ENCODE peak calls at places on chromosomes 2 and 18, in eight cellular contexts. B is spleen, G is IMR-90, E is tibial nerve, Q is body of pancreas, O is stomach, Y is esophagus squamous epithelium, W is uterus. L is an unnamed sample.

GRCh38 chr2:164479460-164479859 is 141.8 kb downstream of the GRB14 start:
- DNase-seq in Y (no peak), E (peak; percentile 18), B (no peak), O (no peak), G (peak; percentile 22), W (no peak), Q (no peak), L (no peak)

GRCh38 chr18:68417826-68418225 is 297.1 kb downstream of the TMX3 start:
- DNase-seq in B (no peak), G (peak; percentile 51), Y (no peak), O (no peak), Q (no peak), E (no peak), W (no peak), L (no peak)

GRCh38 chr2:236661064-236661761 is 91.6 kb downstream of the ACKR3 start:
- DNase-seq in E (peak; percentile 5), O (no peak), Y (no peak), W (no peak), G (peak; percentile 11), Q (no peak), B (no peak), L (no peak)

GRCh38 chr2:28348149-28348567 is 44.5 kb upstream of the FOSL2 start:
- DNase-seq in G (no peak), B (peak; percentile 84), E (no peak), W (no peak), Y (no peak), Q (no peak), O (no peak), L (no peak)

GRCh38 chr2:232363784-232364615 is 14.6 kb upstream of the ALPP start:
- DNase-seq in E (no peak), G (peak; percentile 26), Y (no peak), Q (no peak), B (peak; percentile 74), W (no peak), O (no peak), L (no peak)

GRCh38 chr2:105686588-105686987 is 58.1 kb upstream of the NCK2 start:
- DNase-seq in B (no peak), E (no peak), O (no peak), W (no peak), G (no peak), Y (no peak), Q (no peak), L (no peak)

GRCh38 chr2:40543381-40543780 is 91.5 kb upstream of the SLC8A1 start:
- DNase-seq in Y (no peak), G (no peak), E (no peak), O (no peak), W (no peak), Q (no peak), B (no peak), L (no peak)

GRCh38 chr18:23986610-23987359 is 27.8 kb upstream of the TTC39C start:
- DNase-seq in B (no peak), Q (no peak), Y (no peak), E (no peak), G (no peak), O (no peak), W (no peak), L (no peak)

DNA sequence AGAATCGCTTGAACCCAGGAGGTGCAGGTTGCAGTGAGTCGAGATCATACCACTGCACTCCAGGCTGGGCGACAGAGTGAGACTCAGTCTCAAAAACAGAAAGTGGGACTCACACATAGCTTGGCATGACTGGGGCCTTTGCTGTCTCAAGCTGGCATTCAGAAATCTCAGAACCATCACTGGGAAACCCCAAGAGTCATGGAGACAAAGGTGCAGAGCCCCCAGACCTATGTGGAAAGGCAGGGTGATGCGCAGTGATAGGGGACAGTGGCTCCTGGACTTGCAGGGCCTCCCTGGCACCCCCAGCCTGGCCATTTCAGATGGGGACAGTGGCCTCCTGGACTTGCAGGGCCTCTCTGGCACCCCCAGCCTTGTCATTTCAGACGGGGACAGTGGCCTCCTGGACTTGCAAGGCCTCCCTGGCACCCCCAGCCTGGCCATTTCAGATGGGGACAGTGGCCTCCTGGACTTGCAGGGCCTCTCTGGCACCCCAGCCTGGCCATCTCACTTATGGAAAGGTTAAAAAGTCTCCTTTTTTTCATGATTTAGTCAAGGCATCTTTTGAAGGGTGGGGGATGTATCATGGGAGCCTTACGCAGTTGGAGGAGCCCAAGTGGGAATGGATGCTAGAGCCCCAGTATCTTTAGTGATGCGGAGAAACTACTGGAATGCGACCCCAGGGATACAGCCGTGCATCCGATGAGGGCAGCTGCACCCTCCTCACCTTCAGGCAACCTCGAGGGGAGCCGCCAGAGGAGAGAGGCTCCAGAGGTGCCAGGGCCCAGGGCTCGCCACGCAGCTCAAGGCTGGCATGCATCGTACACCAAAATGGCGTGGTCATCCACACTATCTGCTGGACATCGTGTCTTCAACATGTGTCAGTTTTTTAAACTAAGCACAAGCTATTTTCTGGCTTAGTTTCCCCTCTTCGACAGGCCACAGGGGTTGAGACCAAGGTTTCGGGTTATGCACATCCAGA is 30.5 kb downstream of the ZNF516 start:
- DNase-seq in O (no peak), W (no peak), Q (no peak), G (no peak), Y (no peak), B (no peak), E (no peak), L (no peak)
- TF ChIP-seq POLR2A in O (no peak), W (no peak), Q (no peak), G (no peak), Y (no peak), B (no peak), E (no peak), L (no peak)

DNA sequence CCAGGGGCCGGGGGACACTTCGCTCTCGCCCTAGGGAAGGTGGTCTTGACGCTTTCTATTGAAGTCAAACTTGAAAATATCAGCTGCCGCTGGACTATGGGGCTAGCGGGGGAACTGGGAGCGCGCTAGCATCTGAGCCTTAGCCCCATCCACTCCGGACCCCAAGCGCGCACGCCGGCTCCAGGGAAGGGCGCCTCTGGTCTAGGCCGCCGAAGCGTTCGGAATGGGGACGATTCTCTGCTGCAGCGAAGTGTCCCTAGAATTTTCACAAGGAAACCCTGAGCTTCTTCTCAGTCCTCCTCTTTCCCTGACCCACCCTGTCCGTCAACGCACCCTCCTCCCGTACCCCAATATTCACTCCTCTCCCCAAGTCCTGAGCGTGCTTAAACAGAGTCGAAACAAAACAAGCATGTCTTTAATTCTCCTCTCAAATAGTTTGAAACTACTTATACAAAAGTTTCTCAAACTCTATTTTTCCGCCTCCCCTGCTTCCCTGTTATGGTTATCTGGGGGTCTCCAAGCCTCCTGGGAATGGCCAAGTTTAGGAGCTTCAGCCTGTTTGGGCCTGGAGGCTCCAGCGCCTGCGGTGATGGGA is 5.0 kb downstream of the RAX start:
- DNase-seq in B (peak; percentile 41), G (no peak), Y (no peak), O (no peak), E (no peak), Q (no peak), W (no peak), L (no peak)
- H3K27me3 ChIP-seq in B (peaks cover 100% of the 10 kb centered on the region), G (peaks cover 98% of the 10 kb centered on the region), Y (peaks cover 72% of the 10 kb centered on the region), O (peaks cover 31% of the 10 kb centered on the region), E (peaks cover 98% of the 10 kb centered on the region), Q (no peaks in the 10 kb centered on the region), W (peaks cover 30% of the 10 kb centered on the region), L (peaks cover 63% of the 10 kb centered on the region)

DNA sequence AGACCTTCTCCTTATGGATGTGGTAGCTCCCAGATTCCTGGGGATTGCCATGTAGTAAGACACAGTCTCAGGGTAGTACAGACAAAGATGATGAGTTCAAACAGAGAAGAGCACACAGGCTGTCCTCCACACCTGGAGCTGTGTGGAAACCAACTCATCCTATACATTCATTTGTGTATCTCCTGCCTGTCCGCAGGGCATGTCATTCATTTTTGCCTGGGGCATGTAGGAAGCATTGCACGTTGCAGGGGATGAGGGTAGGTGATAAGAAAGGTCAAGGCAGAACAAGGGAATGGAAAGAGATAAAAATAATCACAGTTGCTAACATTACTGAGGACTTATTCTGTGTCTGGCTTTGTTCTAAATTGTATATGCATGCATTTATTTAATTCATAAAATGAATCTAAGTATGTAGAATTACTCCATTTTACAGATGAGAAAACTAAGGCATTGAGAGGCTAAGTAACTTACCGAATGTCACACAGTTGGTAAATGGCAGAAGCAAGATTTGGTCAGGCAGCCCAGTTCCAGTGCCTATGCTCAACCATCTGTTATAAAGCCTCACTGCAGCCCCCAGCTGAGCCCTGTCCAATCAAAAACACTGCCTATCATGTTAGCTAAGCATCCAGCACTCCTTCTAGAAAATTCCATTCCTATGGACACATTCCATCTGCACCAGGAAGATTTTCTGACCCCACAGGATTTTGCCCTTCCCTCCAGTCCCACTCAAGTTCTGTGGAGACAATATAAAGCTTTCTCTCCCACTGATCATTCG is 81.0 kb downstream of the SUMO1 start:
- DNase-seq in Y (no peak), E (no peak), G (no peak), W (no peak), B (no peak), Q (no peak), O (no peak), L (no peak)
- H3K4me3 ChIP-seq in Y (no peak overlapping the region), E (no peak overlapping the region), G (no peak overlapping the region), W (no peak overlapping the region), B (no peak overlapping the region), Q (no peak overlapping the region), O (no peak overlapping the region), L (no peak overlapping the region)

GRCh38 chr2:238103465-238104070 is 3.4 kb downstream of the ESPNL start:
- DNase-seq in Y (no peak), B (peak; percentile 39), E (no peak), G (no peak), Q (peak; percentile 6), W (peak; percentile 5), O (peak; percentile 23), L (no peak)
- TF ChIP-seq POLR2A in Y (no peak), B (no peak), E (no peak), G (no peak), Q (no peak), W (no peak), O (no peak), L (no peak)

GRCh38 chr2:98935111-98935770 is 784 bp downstream of the CRACDL start:
- DNase-seq in W (no peak), O (no peak), G (no peak), B (no peak), E (no peak), Y (no peak), Q (no peak), L (no peak)

GRCh38 chr2:98937906-98938305 is 1.9 kb upstream of the CRACDL start:
- DNase-seq in Y (no peak), O (no peak), W (no peak), G (no peak), Q (no peak), E (no peak), B (no peak), L (no peak)

GRCh38 chr2:98936133-98936916 is at the start of gene CRACDL:
- DNase-seq in O (no peak), G (no peak), E (no peak), B (no peak), Y (no peak), Q (peak; percentile 60), W (no peak), L (no peak)

GRCh38 chr2:98935777-98936132 is 270 bp downstream of the CRACDL start:
- DNase-seq in Y (no peak), Q (no peak), W (no peak), B (no peak), G (no peak), E (no peak), O (no peak), L (no peak)

DNA sequence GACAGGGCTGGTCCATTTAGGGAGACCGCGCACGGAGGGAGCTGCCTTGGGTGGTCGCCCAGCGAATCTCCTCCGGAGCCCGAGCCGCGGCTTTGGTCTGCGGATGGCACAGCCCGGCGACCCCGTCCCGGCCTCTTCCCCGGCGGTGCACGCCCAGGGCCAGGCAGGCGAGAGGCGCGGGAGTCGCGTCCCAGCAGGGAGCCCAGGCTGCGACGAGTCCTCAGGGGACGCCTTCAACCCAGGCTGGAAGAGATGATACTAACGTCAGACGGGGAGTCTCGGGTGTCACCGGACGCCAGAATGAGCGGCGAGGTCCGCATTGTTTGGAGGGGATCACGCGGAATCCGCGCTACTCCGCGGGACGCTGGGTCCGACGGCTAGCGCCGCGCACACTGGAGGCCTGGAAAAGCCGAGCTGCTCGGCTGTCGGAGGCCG is 909 bp upstream of the CRACDL start:
- DNase-seq in Q (no peak), W (no peak), Y (no peak), E (no peak), G (no peak), O (no peak), B (no peak), L (no peak)
- H3K27me3 ChIP-seq in Q (no peaks in the 10 kb centered on the region), W (no peaks in the 10 kb centered on the region), Y (no peaks in the 10 kb centered on the region), E (peaks cover 38% of the 10 kb centered on the region), G (peaks cover 60% of the 10 kb centered on the region), O (no peaks in the 10 kb centered on the region), B (peaks cover 55% of the 10 kb centered on the region), L (no peaks in the 10 kb centered on the region)